ENCODE peak calls at places on chromosomes 16 and 17, in seven cellular contexts. M, F, K, W, U, C and S are unnamed samples.

GRCh38 chr17:77821114-77821513 is 137.4 kb upstream of the TNRC6C start:
- DNase-seq in M (no peak), F (no peak), K (no peak), W (no peak), U (no peak), C (no peak), S (no peak)

GRCh38 chr16:14011846-14012245 is 59.3 kb upstream of the MRTFB start:
- DNase-seq in M (no peak), F (no peak), K (no peak), W (no peak), U (peak; percentile 53), C (peak; percentile 50), S (no peak)

GRCh38 chr16:11669380-11670146 is 1.3 kb downstream of the SNN start:
- DNase-seq in M (no peak), F (peak; percentile 44), K (peak; percentile 73), W (no peak), U (peak; percentile 94), C (no peak), S (no peak)

GRCh38 chr17:76560036-76560876 is 20.4 kb downstream of the PRCD start:
- DNase-seq in M (no peak), F (no peak), K (peak; percentile 53), W (no peak), U (no peak), C (no peak), S (no peak)

GRCh38 chr16:75486666-75487313 is 8.5 kb downstream of the CHST6 start:
- DNase-seq in M (peak; percentile 32), F (no peak), K (no peak), W (no peak), U (no peak), C (no peak), S (no peak)

GRCh38 chr17:81701288-81702071 is 1.7 kb upstream of the MRPL12 start:
- DNase-seq in M (no peak), F (no peak), K (peak; percentile 63), W (no peak), U (no peak), C (no peak), S (no peak)

GRCh38 chr17:79220715-79221291 is 146.2 kb downstream of the ENGASE start:
- DNase-seq in M (no peak), F (no peak), K (no peak), W (no peak), U (no peak), C (no peak), S (no peak)

GRCh38 chr16:24013733-24014645 is 178.2 kb downstream of the PRKCB start:
- DNase-seq in M (peak; percentile 17), F (no peak), K (peak; percentile 83), W (no peak), U (no peak), C (no peak), S (no peak)

GRCh38 chr17:77974396-77974795 is 15.9 kb downstream of the TNRC6C start:
- DNase-seq in M (no peak), F (no peak), K (no peak), W (no peak), U (no peak), C (no peak), S (no peak)

GRCh38 chr17:40443988-40444899 is 994 bp downstream of the IGFBP4 start:
- DNase-seq in M (peak; percentile 46), F (peak; percentile 49), K (no peak), W (no peak), U (no peak), C (no peak), S (no peak)

GRCh38 chr17:40448213-40448638 is 5.0 kb downstream of the IGFBP4 start:
- DNase-seq in M (no peak), F (peak; percentile 34), K (peak; percentile 75), W (no peak), U (no peak), C (no peak), S (no peak)

GRCh38 chr17:40447148-40447644 is 3.9 kb downstream of the IGFBP4 start:
- DNase-seq in M (no peak), F (peak; percentile 26), K (no peak), W (no peak), U (no peak), C (no peak), S (no peak)

GRCh38 chr17:40443196-40443987 is at the start of gene IGFBP4:
- DNase-seq in M (peak; percentile 55), F (peak; percentile 70), K (peak; percentile 69), W (no peak), U (peak; percentile 97), C (peak; percentile 64), S (peak; percentile 80)

DNA sequence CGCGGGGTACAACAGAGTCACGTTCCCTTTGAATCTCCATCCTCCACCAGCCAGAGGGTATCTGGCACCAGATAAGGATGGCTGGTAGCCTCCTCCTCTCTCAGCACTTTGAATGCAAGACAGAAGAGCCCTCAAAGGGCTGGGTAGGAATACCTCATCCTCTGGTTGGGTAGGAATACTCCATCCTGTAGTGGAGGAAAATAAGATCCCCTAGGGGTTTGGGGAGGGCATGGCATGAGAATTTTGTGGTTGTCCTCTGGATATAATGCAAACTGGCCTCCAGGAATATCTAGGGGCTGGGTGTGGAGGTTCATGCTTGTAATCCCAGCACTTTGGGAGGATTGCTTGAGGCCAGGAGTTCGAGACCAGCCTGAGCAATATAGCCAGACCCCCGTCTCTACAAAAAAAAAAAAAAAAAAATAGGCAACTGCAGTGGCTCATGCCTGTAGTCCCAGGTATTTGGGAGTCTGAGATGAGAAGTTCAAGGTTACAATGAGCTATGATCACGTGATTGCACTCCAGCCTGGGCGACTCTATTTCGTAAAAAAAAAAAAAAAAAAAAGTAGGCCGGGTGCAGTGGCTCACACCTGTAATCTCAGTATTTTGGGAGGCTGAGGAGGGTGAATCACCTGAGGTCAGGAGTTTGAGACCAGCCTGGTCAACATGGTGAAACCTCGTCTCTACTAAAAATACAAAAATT is 2.7 kb downstream of the IGFBP4 start:
- DNase-seq in M (no peak), F (peak; percentile 39), K (no peak), W (no peak), U (no peak), C (no peak), S (no peak)
- TF ChIP-seq CTCF in M (peak; percentile 15), F (peak; percentile 21), K (no peak), W (no peak), U (no peak), C (no peak), S (peak; percentile 28)

DNA sequence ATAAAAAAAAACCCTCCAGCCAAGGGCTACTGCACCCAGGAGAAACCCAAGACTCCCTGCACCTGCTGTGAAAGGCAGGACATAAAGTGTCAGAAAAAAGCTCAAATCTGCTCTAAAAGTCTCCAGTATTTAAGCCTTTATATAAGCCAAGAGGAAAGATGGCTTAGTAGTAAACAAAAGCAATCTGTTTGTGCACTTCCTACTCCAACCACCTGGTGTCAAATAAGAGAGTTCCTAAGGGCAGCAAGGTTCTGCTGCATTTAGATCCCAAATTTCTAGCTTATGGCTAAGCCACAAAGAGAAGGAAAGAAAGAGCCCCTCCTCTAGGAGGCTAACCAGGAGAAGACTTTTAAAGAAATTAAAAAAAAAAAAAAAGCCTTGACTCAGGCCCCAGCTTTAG is 20.6 kb downstream of the ACSM1 start:
- DNase-seq in M (no peak), F (no peak), K (no peak), W (no peak), U (no peak), C (no peak), S (no peak)
- H3K4me3 ChIP-seq in M (no peak overlapping the region), F (no peak overlapping the region), K (peak overlapping the region; percentile 69), W (no peak overlapping the region), U (no peak overlapping the region), C (no peak overlapping the region), S (no peak overlapping the region)

DNA sequence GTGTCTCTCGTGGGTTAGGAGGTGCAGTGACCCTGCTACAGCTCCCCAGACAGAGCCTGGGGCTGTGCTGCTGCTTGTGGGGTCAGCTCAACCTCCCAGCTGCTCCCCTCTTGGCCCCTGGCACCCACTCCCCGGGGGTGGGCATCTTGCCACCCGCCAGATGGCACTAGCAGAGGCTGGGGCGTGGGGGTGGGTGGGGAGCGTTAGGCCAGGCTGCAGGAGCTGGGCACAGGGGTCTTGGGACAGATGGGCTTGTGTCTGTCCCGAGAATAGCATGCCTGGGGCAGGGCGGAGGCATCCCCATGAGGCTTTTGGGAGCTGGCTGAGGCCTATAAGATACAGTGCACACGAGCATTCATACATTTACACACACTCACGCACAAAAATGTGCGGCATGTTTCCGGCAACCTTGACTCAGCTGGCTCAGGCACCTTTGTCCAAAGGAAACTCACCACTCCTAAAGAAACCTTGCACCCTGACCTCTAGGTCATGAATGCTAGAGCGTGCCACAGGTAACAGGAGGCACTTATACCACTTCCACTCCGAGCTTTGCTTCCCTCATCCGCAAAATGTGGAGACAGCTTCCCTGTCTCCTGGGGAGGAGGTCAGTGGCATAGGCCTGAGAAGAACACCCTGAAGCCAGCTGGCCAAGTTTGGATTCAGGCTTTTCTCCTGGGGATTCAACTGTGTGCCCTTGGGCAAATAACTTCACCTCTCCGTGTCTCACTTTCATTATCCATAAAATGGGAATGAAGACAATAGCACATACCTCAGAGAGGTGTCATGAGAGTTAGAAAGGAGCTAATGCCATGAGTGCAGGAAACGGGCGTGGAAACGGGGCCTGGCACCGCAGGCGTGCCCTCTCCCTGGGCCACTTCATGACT is 78.9 kb upstream of the LHX1 start:
- DNase-seq in M (peak; percentile 47), F (no peak), K (no peak), W (no peak), U (no peak), C (no peak), S (no peak)
- TF ChIP-seq CTCF in M (no peak), F (no peak), K (no peak), W (no peak), U (no peak), C (no peak), S (no peak)

GRCh38 chr16:1298406-1298805 is 11.0 kb upstream of the UBE2I start:
- DNase-seq in M (no peak), F (no peak), K (no peak), W (no peak), U (no peak), C (no peak), S (no peak)

GRCh38 chr16:1299012-1299867 is 10.2 kb upstream of the UBE2I start:
- DNase-seq in M (no peak), F (no peak), K (no peak), W (no peak), U (no peak), C (peak; percentile 80), S (no peak)

GRCh38 chr16:1299868-1300203 is 9.6 kb upstream of the UBE2I start:
- DNase-seq in M (no peak), F (no peak), K (no peak), W (no peak), U (no peak), C (no peak), S (no peak)

GRCh38 chr16:1301562-1301961 is 7.9 kb upstream of the UBE2I start:
- DNase-seq in M (no peak), F (no peak), K (no peak), W (no peak), U (peak; percentile 82), C (no peak), S (no peak)

DNA sequence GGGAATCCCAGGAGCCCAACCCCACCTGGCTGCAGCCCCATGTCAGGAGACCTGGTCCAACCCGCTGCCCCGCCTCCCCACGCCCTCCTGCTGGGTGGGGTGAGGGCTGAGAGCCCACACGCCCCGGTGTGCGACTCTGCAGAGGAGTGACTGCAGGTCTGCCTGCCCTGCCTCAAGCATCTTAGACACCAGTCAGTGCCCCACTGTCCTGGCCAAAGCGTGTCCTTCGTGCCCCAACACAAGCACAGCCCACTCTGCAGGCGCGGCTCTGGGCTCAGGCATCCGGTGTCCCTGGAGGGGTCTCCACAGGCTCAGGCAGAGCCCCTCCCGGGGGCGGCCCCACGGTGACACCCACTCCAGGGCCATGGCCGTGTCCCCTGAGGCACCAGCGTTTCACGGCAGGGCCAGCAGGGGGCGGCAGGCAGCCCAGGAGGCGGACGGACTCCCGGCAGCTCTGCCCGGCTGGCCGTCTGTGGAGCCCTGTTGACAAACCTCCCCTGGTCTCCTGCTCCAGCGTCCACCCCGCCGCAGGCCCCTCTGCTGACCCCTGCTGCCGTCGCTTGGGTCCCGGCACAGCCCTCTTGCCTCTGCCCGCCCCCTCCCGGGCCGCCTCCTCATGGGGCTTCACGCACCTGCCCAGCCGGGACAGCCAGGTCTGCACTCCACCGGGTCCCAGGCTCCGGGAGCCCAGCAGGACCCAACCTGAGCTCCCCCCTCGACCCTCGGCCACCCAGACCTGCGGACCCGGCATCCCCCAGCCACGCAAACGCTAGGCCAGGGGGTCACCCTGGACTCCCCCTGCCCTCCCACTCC is 8.6 kb upstream of the UBE2I start:
- DNase-seq in M (peak; percentile 21), F (peak; percentile 50), K (peak; percentile 58), W (no peak), U (peak; percentile 91), C (peak; percentile 81), S (peak; percentile 38)
- H3K4me3 ChIP-seq in M (no peak overlapping the region), F (no peak overlapping the region), K (no peak overlapping the region), W (peak overlapping the region; percentile 24), U (no peak overlapping the region), C (no peak overlapping the region), S (no peak overlapping the region)